ENCODE peak calls at places on chromosomes 6 and 20, in five cellular contexts. G is H1, W is HepG2, S is GM12878, L is K562. J is an unnamed sample.

GRCh38 chr20:62605996-62606395 is 36.3 kb upstream of the SLCO4A1 start:
- DNase-seq in L (no peak), W (no peak), S (no peak), G (no peak), J (no peak)

GRCh38 chr6:133774356-133774755 is 114.6 kb upstream of the TCF21 start:
- DNase-seq in W (no peak), G (no peak), S (no peak), L (no peak), J (no peak)

GRCh38 chr20:61191096-61191495 is 61.0 kb upstream of the CDH4 start:
- DNase-seq in G (no peak), L (no peak), W (no peak), S (no peak), J (no peak)

GRCh38 chr6:85425997-85426396 is 23.9 kb upstream of the NT5E start:
- DNase-seq in L (no peak), S (no peak), G (no peak), W (no peak), J (no peak)

GRCh38 chr6:42904467-42904866 is 11.4 kb upstream of the PTCRA start:
- DNase-seq in W (no peak), L (no peak), S (no peak), G (no peak), J (no peak)

GRCh38 chr6:44672838-44673237 is 285.3 kb downstream of the CDC5L start:
- DNase-seq in L (no peak), W (no peak), G (no peak), S (no peak), J (no peak)

GRCh38 chr20:61886721-61887658 is 178.7 kb downstream of the TAF4 start:
- DNase-seq in W (peak; percentile 53), G (peak; percentile 66), S (no peak), L (peak; percentile 71), J (peak; percentile 23)

GRCh38 chr20:6705920-6706500 is 61.5 kb upstream of the BMP2 start:
- DNase-seq in L (no peak), S (no peak), G (no peak), W (no peak), J (no peak)

GRCh38 chr6:152129606-152130249 is 322.2 kb downstream of the ESR1 start:
- DNase-seq in W (no peak), L (no peak), S (no peak), G (no peak), J (no peak)

GRCh38 chr6:106783631-106784566 is 154.5 kb downstream of the QRSL1 start:
- DNase-seq in L (no peak), G (no peak), W (no peak), S (no peak), J (no peak)
- TF ChIP-seq POLR2AphosphoS5 in L (no peak), G (no peak), W (no peak), S (no peak), J (no peak)

DNA sequence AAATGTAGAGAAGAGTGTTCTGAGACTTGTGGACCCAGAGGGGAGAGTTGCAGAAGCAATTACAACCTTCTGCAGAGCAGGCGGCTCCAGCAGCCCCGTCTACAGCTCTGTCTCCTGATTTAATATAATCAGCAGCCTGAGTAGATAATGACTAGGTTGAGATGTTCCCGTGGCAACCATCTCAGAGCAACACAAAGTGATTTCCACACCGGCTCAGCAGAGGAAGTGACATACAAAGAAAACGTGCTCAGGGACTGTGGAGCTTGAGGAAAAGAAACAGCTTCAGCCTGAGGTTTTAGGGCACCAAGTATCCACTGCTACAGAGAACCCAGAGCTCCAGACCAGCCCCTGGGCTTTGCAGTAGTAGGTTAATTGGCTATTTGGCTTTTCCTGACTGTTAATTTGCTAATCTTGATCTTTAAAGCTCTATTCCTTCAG is 136.4 kb downstream of the MTFR2 start:
- DNase-seq in S (no peak), W (no peak), L (no peak), G (no peak), J (no peak)
- TF ChIP-seq SP1 in S (no peak), W (no peak), L (no peak), G (no peak), J (no peak)

DNA sequence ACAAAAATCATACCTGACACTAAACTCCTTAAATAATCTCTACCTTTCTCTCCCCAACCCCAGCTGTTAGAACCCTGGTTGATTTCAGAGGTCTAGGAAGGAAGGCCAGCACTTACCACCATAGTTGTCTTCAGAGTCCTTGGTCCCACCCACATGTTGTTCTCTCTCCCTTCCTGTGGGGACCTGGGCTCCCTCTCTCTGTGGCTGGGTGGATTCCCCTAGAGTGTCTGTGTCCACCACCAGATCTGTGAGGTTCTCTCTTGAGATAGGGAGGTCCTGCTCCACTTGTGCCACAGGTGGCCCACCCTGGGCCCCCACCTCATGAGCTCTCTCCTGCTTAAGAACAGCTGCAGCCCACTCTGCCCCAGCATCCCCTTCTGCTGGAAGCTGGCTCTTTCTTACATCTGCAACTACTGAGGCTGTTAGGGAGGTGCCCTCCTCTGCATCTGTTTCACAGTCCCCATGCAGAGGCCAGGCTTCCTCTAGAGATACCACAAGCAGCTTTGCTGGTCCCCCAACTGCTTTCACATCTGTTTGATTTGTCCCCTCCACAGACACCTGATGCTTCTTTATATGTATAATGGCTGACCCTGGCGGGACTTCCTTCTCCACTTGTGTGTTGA is 5.2 kb downstream of the MDC1 start:
- DNase-seq in S (no peak), W (no peak), G (no peak), L (no peak), J (no peak)
- TF ChIP-seq POLR2AphosphoS5 in S (no peak), W (no peak), G (no peak), L (no peak), J (no peak)

GRCh38 chr6:35025241-35026188 is 115.6 kb downstream of the TCP11 start:
- DNase-seq in G (no peak), L (no peak), W (no peak), S (no peak), J (no peak)
- TF ChIP-seq SP1 in G (no peak), L (no peak), W (no peak), S (no peak), J (no peak)